ENCODE peak calls at places on chromosome 4, in five cellular contexts. C is OCI-LY7, T is fibroblast of lung, X is PC-9, L is neural progenitor cell. O is an unnamed sample.
A peak's percentile ranks its signal among the peaks of the same experiment; 100 is the strongest.

GRCh38 chr4:130424211-130424610 is 1328.3 kb downstream of the C4orf33 start:
- DNase-seq in C (no peak), T (no peak), X (no peak), L (no peak), O (no peak)

GRCh38 chr4:143260750-143261149 is 75.9 kb upstream of the GAB1 start:
- DNase-seq in C (no peak), T (peak; percentile 28), X (no peak), L (no peak), O (no peak)

GRCh38 chr4:40881851-40882250 is 132.1 kb downstream of the NSUN7 start:
- DNase-seq in C (no peak), T (no peak), X (no peak), L (no peak), O (no peak)

GRCh38 chr4:78776729-78777555 is 792 bp downstream of the BMP2K start:
- DNase-seq in C (peak; percentile 80), T (peak; percentile 64), X (no peak), L (peak; percentile 80), O (peak; percentile 58)

GRCh38 chr4:26083987-26084386 is 170.0 kb downstream of the SMIM20 start:
- DNase-seq in C (no peak), T (peak; percentile 92), X (peak; percentile 88), L (no peak), O (peak; percentile 95)

GRCh38 chr4:104491826-104492771 is 2.6 kb downstream of the CXXC4 start:
- DNase-seq in C (no peak), T (peak; percentile 8), X (no peak), L (peak; percentile 82), O (peak; percentile 29)

GRCh38 chr4:164748375-164748774 is 5.6 kb upstream of the SMIM31 start:
- DNase-seq in C (peak; percentile 37), T (peak; percentile 44), X (no peak), L (peak; percentile 33), O (peak; percentile 4)

GRCh38 chr4:73674451-73674919 is 54.2 kb upstream of the RASSF6 start:
- DNase-seq in C (no peak), T (peak; percentile 58), X (no peak), L (no peak), O (no peak)

GRCh38 chr4:108693819-108694218 is 43.4 kb downstream of the OSTC start:
- DNase-seq in C (no peak), T (peak; percentile 18), X (no peak), L (no peak), O (no peak)

GRCh38 chr4:169540774-169541173 is 71.6 kb downstream of the NEK1 start:
- DNase-seq in C (no peak), T (peak; percentile 14), X (no peak), L (no peak), O (no peak)

GRCh38 chr4:110119347-110119746 is 79.1 kb downstream of the ELOVL6 start:
- DNase-seq in C (no peak), T (no peak), X (peak; percentile 90), L (no peak), O (no peak)

GRCh38 chr4:13542577-13543042 is 1.7 kb downstream of the NKX3-2 start:
- DNase-seq in C (no peak), T (no peak), X (no peak), L (no peak), O (no peak)

GRCh38 chr4:52931238-52931637 is 69.1 kb downstream of the RASL11B start:
- DNase-seq in C (no peak), T (no peak), X (no peak), L (no peak), O (no peak)

GRCh38 chr4:186414365-186414764 is 141.0 kb downstream of the MTNR1A start:
- DNase-seq in C (no peak), T (no peak), X (no peak), L (no peak), O (no peak)

GRCh38 chr4:154760895-154761294 is 17.1 kb downstream of the LRAT start:
- DNase-seq in C (no peak), T (no peak), X (no peak), L (no peak), O (no peak)

GRCh38 chr4:21947768-21948346 is 715 bp downstream of the KCNIP4 start:
- DNase-seq in C (no peak), T (no peak), X (no peak), L (no peak), O (no peak)

GRCh38 chr4:2093265-2093664 is 34.1 kb downstream of the NAT8L start:
- DNase-seq in C (no peak), T (no peak), X (no peak), L (no peak), O (no peak)

GRCh38 chr4:8919651-8920288 is 48.1 kb upstream of the HMX1 start:
- DNase-seq in C (no peak), T (no peak), X (no peak), L (no peak), O (no peak)

GRCh38 chr4:76610751-76611150 is 175.7 kb downstream of the SHROOM3 start:
- DNase-seq in C (no peak), T (no peak), X (no peak), L (no peak), O (no peak)

GRCh38 chr4:147513051-147513450 is 32.2 kb downstream of the EDNRA start:
- DNase-seq in C (no peak), T (no peak), X (no peak), L (no peak), O (peak; percentile 36)

GRCh38 chr4:117777721-117778120 is 256.6 kb upstream of the NDST3 start:
- DNase-seq in C (no peak), T (peak; percentile 62), X (no peak), L (no peak), O (peak; percentile 88)

GRCh38 chr4:34148322-34148908 is 2095.9 kb downstream of the ARAP2 start:
- DNase-seq in C (no peak), T (no peak), X (no peak), L (no peak), O (no peak)
- H3K4me2 ChIP-seq in C (no peak overlapping the region), T (no peak overlapping the region), X (no peak overlapping the region), L (no peak overlapping the region), O (no peak overlapping the region)

DNA sequence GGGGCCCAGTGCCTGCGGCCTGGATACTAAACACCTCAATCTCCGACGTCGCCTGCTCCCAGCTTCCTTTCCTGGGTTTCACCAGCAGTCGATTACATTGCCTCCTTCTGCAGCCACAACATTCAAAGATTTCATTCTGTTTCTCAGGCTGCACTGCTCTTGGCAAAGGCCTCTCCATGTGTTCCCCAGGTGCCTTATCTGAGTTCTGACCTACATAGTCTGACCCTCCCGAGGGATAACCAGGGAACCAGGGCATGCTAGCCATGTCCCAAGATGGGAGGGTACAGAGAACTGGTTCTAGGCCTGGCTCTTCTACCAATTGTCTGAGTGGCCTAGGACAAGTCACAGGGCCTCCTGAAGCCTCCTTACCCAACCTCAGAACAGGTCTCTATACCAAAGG is 62.2 kb upstream of the ACSL1 start:
- DNase-seq in C (no peak), T (no peak), X (no peak), L (no peak), O (no peak)
- H3K4me2 ChIP-seq in C (no peak overlapping the region), T (no peak overlapping the region), X (no peak overlapping the region), L (no peak overlapping the region), O (no peak overlapping the region)

GRCh38 chr4:182145360-182145905 is 97.8 kb upstream of the TENM3 start:
- DNase-seq in C (no peak), T (peak; percentile 41), X (no peak), L (peak; percentile 33), O (peak; percentile 46)

GRCh38 chr4:182144621-182145359 is 98.4 kb upstream of the TENM3 start:
- DNase-seq in C (no peak), T (peak; percentile 19), X (no peak), L (peak; percentile 53), O (no peak)

GRCh38 chr4:182143086-182143821 is 99.9 kb upstream of the TENM3 start:
- DNase-seq in C (no peak), T (peak; percentile 41), X (no peak), L (peak; percentile 53), O (peak; percentile 37)

GRCh38 chr4:182143822-182144620 is 99.2 kb upstream of the TENM3 start:
- DNase-seq in C (no peak), T (peak; percentile 82), X (no peak), L (peak; percentile 88), O (peak; percentile 89)

GRCh38 chr4:182147391-182147790 is 95.8 kb upstream of the TENM3 start:
- DNase-seq in C (no peak), T (no peak), X (no peak), L (no peak), O (no peak)
- H3K4me2 ChIP-seq in C (no peak overlapping the region), T (no peak overlapping the region), X (no peak overlapping the region), L (peak overlapping the region; percentile 88), O (peak overlapping the region; percentile 98)

GRCh38 chr4:115489284-115489683 is 375.9 kb upstream of the NDST4 start:
- DNase-seq in C (no peak), T (no peak), X (no peak), L (no peak), O (no peak)

GRCh38 chr4:115491686-115492085 is 378.3 kb upstream of the NDST4 start:
- DNase-seq in C (no peak), T (no peak), X (no peak), L (no peak), O (no peak)
- H3K4me2 ChIP-seq in C (no peak overlapping the region), T (no peak overlapping the region), X (no peak overlapping the region), L (no peak overlapping the region), O (no peak overlapping the region)

GRCh38 chr4:101201421-101201820 is 145.9 kb downstream of the PPP3CA start:
- DNase-seq in C (no peak), T (peak; percentile 36), X (no peak), L (no peak), O (no peak)
- H3K4me2 ChIP-seq in C (no peak overlapping the region), T (no peak overlapping the region), X (no peak overlapping the region), L (no peak overlapping the region), O (no peak overlapping the region)